ENCODE peak calls at places on chromosomes 13 and 19, in four cellular contexts. O, K, X and M are unnamed samples.

GRCh38 chr19:50480281-50481111 is 3.8 kb upstream of the GARIN5A start:
- DNase-seq in O (no peak), K (no peak), X (no peak), M (no peak)

GRCh38 chr19:15025237-15025636 is 24.0 kb upstream of the CASP14 start:
- DNase-seq in O (no peak), K (peak; percentile 63), X (no peak), M (no peak)

GRCh38 chr19:964761-965694 is 19.1 kb upstream of the WDR18 start:
- DNase-seq in O (no peak), K (peak; percentile 58), X (peak; percentile 14), M (peak; percentile 26)

GRCh38 chr13:36788276-36788675 is 30.7 kb upstream of the RFXAP start:
- DNase-seq in O (no peak), K (no peak), X (no peak), M (peak; percentile 59)

GRCh38 chr13:85806553-85807175 is 7.4 kb upstream of the SLITRK6 start:
- DNase-seq in O (no peak), K (peak; percentile 82), X (peak; percentile 77), M (peak; percentile 47)

GRCh38 chr19:3849787-3850186 is 19.1 kb downstream of the ZFR2 start:
- DNase-seq in O (peak; percentile 43), K (no peak), X (no peak), M (no peak)

GRCh38 chr19:41887711-41888382 is 4.9 kb downstream of the ARHGEF1 start:
- DNase-seq in O (peak; percentile 96), K (peak; percentile 92), X (peak; percentile 87), M (peak; percentile 49)

GRCh38 chr19:54262066-54262465 is 5.0 kb upstream of the LILRB5 start:
- DNase-seq in O (no peak), K (no peak), X (no peak), M (no peak)

GRCh38 chr19:17420267-17420924 is 549 bp downstream of the MVB12A start:
- DNase-seq in O (peak; percentile 84), K (peak; percentile 68), X (peak; percentile 46), M (peak; percentile 50)

GRCh38 chr13:47038196-47038595 is 141.3 kb upstream of the HTR2A start:
- DNase-seq in O (no peak), K (no peak), X (no peak), M (peak; percentile 21)

GRCh38 chr13:99968521-99969367 is 2.8 kb downstream of the ZIC5 start:
- DNase-seq in O (peak; percentile 91), K (peak; percentile 68), X (no peak), M (peak; percentile 53)

GRCh38 chr13:89695343-89696257 is 1651.9 kb upstream of the MIR17HG start:
- DNase-seq in O (no peak), K (peak; percentile 73), X (peak; percentile 65), M (peak; percentile 41)

GRCh38 chr19:4066176-4066606 is 508 bp downstream of the ZBTB7A start:
- DNase-seq in O (no peak), K (no peak), X (no peak), M (no peak)

GRCh38 chr13:99277629-99278028 is 19.4 kb upstream of the GPR18 start:
- DNase-seq in O (no peak), K (no peak), X (no peak), M (no peak)

GRCh38 chr13:93765811-93766210 is 539.2 kb downstream of the GPC6 start:
- DNase-seq in O (no peak), K (no peak), X (no peak), M (no peak)

GRCh38 chr19:42480335-42481095 is 37.8 kb upstream of the CXCL17 start:
- DNase-seq in O (peak; percentile 71), K (no peak), X (peak; percentile 62), M (peak; percentile 61)

GRCh38 chr13:30607908-30608307 is 9.8 kb upstream of the USPL1 start:
- DNase-seq in O (no peak), K (no peak), X (no peak), M (no peak)

GRCh38 chr13:86946734-86947133 is 724.4 kb upstream of the SLITRK5 start:
- DNase-seq in O (no peak), K (peak; percentile 44), X (no peak), M (no peak)

GRCh38 chr13:94305934-94306333 is 173.5 kb downstream of the DCT start:
- DNase-seq in O (no peak), K (no peak), X (no peak), M (peak; percentile 49)

GRCh38 chr13:103903790-103904189 is 837.6 kb upstream of the SLC10A2 start:
- DNase-seq in O (no peak), K (no peak), X (no peak), M (no peak)

GRCh38 chr13:47858678-47859050 is 142.4 kb downstream of the SUCLA2 start:
- DNase-seq in O (no peak), K (no peak), X (peak; percentile 13), M (peak; percentile 86)

GRCh38 chr13:92074658-92075057 is 676.2 kb downstream of the GPC5 start:
- DNase-seq in O (no peak), K (peak; percentile 65), X (peak; percentile 35), M (no peak)

GRCh38 chr19:29581398-29581797 is 24.7 kb upstream of the POP4 start:
- DNase-seq in O (no peak), K (no peak), X (no peak), M (no peak)

GRCh38 chr13:19769854-19770253 is 12.9 kb downstream of the PSPC1 start:
- DNase-seq in O (no peak), K (no peak), X (no peak), M (no peak)
- H4K20me1 ChIP-seq in O (peaks cover 18% of the 10 kb centered on the region), K (peaks cover 77% of the 10 kb centered on the region), X (peaks cover 82% of the 10 kb centered on the region), M (no peaks in the 10 kb centered on the region)

DNA sequence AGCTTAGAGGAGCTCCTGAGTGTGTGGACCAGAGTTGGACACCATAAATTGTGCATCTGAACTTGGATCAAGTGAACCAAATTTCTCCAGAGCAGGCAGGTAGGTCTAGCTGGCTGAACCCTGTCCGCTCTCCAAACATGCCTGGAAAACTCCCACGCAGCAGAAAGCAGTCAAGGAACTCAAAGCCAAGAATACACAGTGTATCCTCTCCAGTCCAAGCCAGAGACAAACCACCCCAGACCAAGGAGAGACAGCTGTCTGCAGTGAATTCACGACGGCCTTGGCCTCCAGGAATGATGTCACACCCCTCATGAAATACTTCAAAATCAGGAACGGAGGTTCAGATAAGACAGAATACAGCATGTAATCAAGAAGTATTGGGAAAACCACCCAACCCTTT is 44.0 kb downstream of the COL4A1 start:
- DNase-seq in O (no peak), K (no peak), X (no peak), M (no peak)
- H4K20me1 ChIP-seq in O (peaks cover 20% of the 10 kb centered on the region), K (no peaks in the 10 kb centered on the region), X (no peaks in the 10 kb centered on the region), M (no peaks in the 10 kb centered on the region)

DNA sequence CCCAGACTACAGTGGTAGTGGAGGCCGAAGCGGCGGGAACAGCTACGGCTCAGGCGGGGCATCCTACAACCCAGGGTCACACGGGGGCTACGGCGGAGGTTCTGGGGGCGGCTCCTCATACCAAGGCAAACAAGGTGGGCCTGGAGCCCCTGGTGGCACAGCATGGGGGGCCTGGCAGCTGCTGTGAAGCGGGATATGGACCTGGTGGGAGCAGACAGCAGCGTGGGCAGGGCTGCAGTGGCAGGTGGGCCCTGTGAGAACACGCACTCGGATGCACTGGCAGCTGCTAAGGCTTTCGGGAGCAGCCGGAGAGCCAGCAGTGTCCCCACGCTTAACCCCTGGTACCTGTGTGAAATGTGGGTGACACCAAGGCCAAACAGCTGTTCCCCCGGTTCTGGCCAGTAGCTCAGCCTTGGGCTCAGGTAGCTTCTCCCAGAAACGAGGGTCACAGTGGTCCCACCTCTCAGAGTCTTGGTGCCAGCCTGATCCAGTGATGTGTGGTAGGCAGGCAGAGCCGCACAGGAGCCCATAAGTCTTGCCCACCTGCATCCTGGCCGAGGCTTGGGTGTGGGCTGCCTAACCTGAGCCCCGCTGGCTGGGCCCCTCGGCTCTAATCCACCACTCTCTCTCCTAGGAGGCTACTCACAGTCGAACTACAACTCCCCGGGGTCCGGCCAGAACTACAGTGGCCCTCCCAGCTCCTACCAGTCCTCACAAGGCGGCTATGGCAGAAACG is 12.5 kb upstream of the QTRT1 start:
- DNase-seq in O (peak; percentile 55), K (no peak), X (no peak), M (no peak)
- H4K20me1 ChIP-seq in O (peaks cover 62% of the 10 kb centered on the region), K (peaks cover 57% of the 10 kb centered on the region), X (peaks cover 65% of the 10 kb centered on the region), M (no peaks in the 10 kb centered on the region)

GRCh38 chr13:113818700-113819295 is 45.1 kb downstream of the GAS6 start:
- DNase-seq in O (peak; percentile 63), K (no peak), X (no peak), M (no peak)
- H4K20me1 ChIP-seq in O (peaks cover 29% of the 10 kb centered on the region), K (no peaks in the 10 kb centered on the region), X (no peaks in the 10 kb centered on the region), M (no peaks in the 10 kb centered on the region)

DNA sequence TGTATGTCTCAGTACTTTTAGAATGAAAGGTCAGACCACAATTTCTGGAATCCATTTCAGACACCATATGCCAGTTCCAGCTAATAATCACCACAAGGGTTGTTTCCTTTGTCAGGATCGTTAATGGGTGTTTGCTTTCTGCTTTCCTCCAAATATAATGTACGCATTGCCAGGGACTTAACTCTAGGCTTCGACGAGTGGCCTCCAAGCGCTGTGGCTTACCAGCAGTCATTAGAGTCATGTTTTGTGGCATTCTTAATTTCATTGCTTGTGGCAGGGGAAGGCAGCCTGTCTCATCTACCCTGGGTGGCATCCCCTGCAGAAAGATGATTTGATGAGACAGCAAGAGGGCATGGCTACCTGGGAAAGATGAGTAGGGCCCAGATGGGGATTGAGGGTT is 22.5 kb downstream of the SAFB start:
- DNase-seq in O (no peak), K (no peak), X (no peak), M (no peak)
- H4K20me1 ChIP-seq in O (peaks cover 51% of the 10 kb centered on the region), K (peaks cover 67% of the 10 kb centered on the region), X (peaks cover 56% of the 10 kb centered on the region), M (peaks cover 17% of the 10 kb centered on the region)

DNA sequence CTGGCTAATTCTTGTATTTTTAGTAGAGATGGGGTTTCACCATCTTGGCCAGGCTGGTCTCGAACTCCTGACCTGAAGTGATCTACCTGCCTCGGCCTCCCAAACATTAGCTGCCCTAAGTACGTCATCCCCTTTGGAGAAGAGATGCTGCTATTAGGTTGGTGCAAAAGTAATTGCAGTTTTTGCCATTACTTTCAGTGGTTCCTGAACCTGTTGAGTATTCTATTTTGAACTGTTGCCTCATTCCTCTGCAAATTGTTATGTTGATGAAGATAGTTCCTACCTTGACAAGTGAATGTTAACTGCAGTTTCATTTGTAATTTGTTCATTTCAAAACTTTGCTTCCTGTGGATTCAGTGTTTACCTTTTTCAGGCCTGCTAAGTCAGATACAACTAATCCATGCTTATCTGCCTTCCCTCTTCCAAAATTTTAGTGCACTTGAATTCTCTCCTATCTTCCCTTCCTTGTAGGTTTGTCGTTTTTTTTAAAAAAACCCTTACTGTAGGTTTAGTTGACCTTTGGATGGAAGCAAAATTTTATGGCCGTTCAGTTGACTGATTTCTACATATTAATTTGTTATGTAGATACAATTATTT is 24.0 kb downstream of the ZMYM2 start:
- DNase-seq in O (no peak), K (peak; percentile 22), X (no peak), M (no peak)
- H4K20me1 ChIP-seq in O (peaks cover 21% of the 10 kb centered on the region), K (peaks cover 91% of the 10 kb centered on the region), X (peaks cover 68% of the 10 kb centered on the region), M (peaks cover 23% of the 10 kb centered on the region)